ENCODE peak calls at places on chromosome 19, in seven cellular contexts. Q is tibial nerve, Z is spleen, V is H54, X is IMR-90, O is adrenal gland, B is body of pancreas. J is an unnamed sample.

GRCh38 chr19:47093254-47093653 is 20.3 kb downstream of the ZC3H4 start:
- DNase-seq in B (no peak), V (no peak), Q (no peak), Z (no peak), O (no peak), X (no peak), J (no peak)

GRCh38 chr19:51108066-51108804 is at the start of gene CTU1:
- DNase-seq in X (peak), Q (peak), Z (peak), V (peak), O (peak), B (peak), J (peak)

GRCh38 chr19:47231215-47232054 is 436 bp upstream of the BBC3 start:
- DNase-seq in X (peak), Q (peak), V (no peak), B (peak), O (peak), Z (peak), J (peak)

GRCh38 chr19:55598034-55598433 is 1.3 kb downstream of the FIZ1 start:
- DNase-seq in V (no peak), Z (peak), O (no peak), Q (no peak), X (no peak), B (no peak), J (no peak)

GRCh38 chr19:19911150-19911549 is 10.4 kb downstream of the ZNF93 start:
- DNase-seq in V (no peak), Z (no peak), Q (no peak), X (peak), B (no peak), O (no peak), J (no peak)

GRCh38 chr19:45403781-45404556 is 900 bp downstream of the PPP1R13L start:
- DNase-seq in B (peak), Z (peak), Q (no peak), X (no peak), V (peak), O (peak), J (peak)

GRCh38 chr19:45250216-45250831 is 747 bp upstream of the MARK4 start:
- DNase-seq in Z (peak), B (no peak), X (no peak), Q (no peak), V (no peak), O (no peak), J (no peak)

GRCh38 chr19:51699170-51699569 is 6.0 kb downstream of the SPACA6 start:
- DNase-seq in V (no peak), Q (no peak), Z (no peak), X (no peak), O (no peak), B (no peak), J (no peak)

GRCh38 chr19:13098291-13099072 is 4.2 kb downstream of the LYL1 start:
- DNase-seq in V (no peak), B (no peak), Z (peak), X (no peak), Q (no peak), O (no peak), J (peak)

DNA sequence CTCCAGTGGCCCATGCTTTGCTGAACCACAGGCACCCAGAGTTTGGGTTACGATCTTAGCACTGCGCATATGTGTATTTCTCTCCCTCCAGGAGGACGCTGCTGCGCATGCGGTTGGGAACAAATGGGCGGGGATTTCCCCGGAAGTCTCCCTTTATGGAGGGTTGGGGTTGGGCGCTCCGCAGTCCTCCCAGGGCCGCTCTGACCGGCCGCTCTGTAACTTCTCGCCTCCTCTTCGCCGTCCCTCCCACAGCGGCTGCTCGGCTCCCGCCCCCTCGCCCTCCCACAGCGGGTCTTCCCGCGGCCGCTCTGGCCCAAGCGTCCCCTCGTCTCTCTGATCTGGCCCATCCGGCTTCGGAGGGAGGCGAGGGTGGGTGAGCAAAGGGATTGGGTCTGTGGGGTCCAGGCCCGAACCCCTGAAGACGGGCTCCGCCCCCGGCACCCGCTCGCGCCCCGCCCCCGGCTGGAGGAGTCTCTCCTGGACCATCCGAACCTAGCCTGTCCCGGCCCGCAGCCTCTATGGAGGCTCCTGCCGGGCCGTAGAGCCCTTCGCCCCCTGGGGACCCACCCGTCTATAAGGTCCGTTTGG is at the start of gene MEGF8:
- DNase-seq in Q (peak), V (peak), X (peak), B (peak), O (peak), Z (peak), J (peak)
- TF ChIP-seq POLR2A in Q (no peak), V (peak), X (peak), B (peak), O (peak), Z (peak), J (peak)

DNA sequence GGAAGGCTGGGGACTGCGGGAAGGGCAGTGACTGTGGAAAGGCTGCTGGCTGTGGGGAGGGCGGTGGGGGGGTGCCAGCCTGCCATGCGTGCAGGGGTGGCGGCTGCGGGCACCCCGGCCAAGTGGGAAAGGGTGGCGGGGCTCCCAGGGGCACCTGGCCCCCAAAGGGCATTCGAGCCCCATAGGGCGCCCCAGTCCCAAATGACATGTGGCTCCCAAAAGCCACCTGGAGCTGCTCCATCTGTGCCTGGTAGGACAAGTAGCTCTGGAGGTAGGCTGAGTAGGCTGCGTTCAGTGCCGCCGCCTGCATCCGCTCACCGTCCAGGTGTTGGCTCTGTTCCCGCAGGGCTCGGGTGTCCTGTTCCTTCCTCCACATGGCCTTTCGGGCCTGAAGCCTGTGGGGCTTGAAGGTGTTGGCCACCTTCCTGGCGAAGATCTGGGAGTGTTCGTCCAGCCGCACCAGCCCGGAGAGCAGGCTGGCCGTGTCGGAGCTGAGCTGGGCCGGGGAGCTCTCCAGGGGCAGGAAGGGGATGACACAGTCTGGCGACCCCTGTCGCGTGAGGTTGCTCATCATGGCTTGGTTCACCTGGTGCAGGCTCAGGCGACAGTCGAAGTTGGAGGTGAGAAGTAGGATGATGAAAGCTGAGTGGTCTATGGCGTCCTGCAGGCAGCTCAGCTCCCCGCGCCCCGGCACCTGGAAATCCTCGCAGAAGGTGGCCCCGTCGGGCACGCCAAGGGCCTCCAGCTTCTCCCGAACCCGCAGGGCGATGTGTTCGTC is 14.9 kb downstream of the TICAM1 start:
- DNase-seq in V (no peak), O (no peak), X (no peak), Q (no peak), B (no peak), Z (no peak), J (no peak)
- TF ChIP-seq POLR2A in V (no peak), O (no peak), X (no peak), Q (no peak), B (no peak), Z (no peak), J (no peak)

GRCh38 chr19:18590273-18591272 is 2.0 kb downstream of the REX1BD start:
- DNase-seq in B (no peak), Q (peak), Z (no peak), X (peak), V (no peak), O (peak), J (peak)

GRCh38 chr19:18587561-18587960 is 1.0 kb upstream of the REX1BD start:
- DNase-seq in V (no peak), O (no peak), B (no peak), Z (no peak), X (no peak), Q (no peak), J (no peak)

GRCh38 chr19:18587962-18588610 is 512 bp upstream of the REX1BD start:
- DNase-seq in Z (no peak), O (no peak), Q (no peak), B (no peak), X (no peak), V (no peak), J (no peak)

GRCh38 chr19:18589380-18590272 is 1.0 kb downstream of the REX1BD start:
- DNase-seq in Z (peak), O (peak), X (peak), Q (peak), V (no peak), B (peak), J (peak)

DNA sequence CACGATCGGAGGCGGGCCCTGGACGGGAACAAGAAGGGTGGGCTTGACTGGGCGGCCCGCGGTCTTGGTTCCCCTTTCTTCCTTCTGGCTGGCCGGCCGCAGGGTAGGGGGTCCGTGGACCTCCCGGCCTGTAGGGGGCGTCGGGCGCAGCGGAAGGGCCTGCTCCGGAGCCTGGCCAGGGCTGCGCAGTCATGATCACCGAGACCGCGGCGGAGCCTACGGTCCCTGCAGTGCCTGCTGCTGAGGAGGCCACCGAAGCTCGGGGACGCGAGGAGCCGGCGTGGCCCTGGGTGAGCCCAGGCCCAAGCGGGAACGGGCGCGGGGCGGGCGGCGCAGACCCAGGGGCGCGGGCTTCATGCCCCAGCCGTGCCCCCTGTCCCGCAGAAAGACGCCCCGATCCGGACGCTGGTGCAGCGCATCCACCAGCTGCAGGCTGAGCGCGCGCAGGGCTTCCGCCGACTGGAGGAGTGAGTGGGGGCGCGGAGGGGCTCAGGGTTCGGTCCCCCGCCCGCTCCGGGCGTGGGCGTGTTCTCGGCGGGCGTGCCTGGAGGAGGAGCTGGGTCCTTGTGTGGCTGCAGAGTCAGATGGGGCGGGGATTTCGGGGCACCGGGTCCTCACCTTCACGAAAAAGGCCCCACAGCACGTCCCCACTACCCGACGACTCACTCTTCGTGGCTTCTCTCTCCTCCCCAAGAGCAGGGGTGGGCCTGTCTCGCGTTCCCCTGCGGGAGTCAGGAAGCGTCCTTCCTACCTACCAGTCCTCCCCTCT is at the start of gene REX1BD:
- DNase-seq in X (peak), V (peak), Q (peak), Z (peak), O (peak), B (peak), J (peak)
- TF ChIP-seq POLR2A in X (peak), V (peak), Q (peak), Z (peak), O (peak), B (peak), J (peak)

GRCh38 chr19:4720037-4720700 is 3.5 kb downstream of the DPP9 start:
- DNase-seq in X (no peak), O (no peak), Q (no peak), Z (no peak), B (no peak), V (no peak), J (no peak)

GRCh38 chr19:4719499-4719866 is 4.2 kb downstream of the DPP9 start:
- DNase-seq in O (no peak), Q (no peak), X (no peak), B (no peak), Z (no peak), V (no peak), J (no peak)

GRCh38 chr19:4717966-4718701 is 5.5 kb downstream of the DPP9 start:
- DNase-seq in Q (no peak), Z (no peak), B (no peak), X (no peak), O (no peak), V (no peak), J (no peak)

GRCh38 chr19:4715529-4716221 is 8.0 kb downstream of the DPP9 start:
- DNase-seq in Z (no peak), B (no peak), O (no peak), V (no peak), X (no peak), Q (no peak), J (no peak)

GRCh38 chr19:4717191-4717965 is 6.3 kb downstream of the DPP9 start:
- DNase-seq in B (no peak), X (peak), Z (no peak), V (no peak), Q (peak), O (no peak), J (no peak)
- TF ChIP-seq POLR2A in B (no peak), X (no peak), Z (no peak), V (no peak), Q (no peak), O (no peak), J (no peak)

GRCh38 chr19:18521692-18522123 is at the start of gene ELL:
- DNase-seq in Q (no peak), Z (no peak), V (no peak), X (no peak), O (no peak), B (no peak), J (no peak)
- TF ChIP-seq POLR2A in Q (peak), Z (no peak), V (peak), X (peak), O (peak), B (peak), J (peak)

GRCh38 chr19:4115050-4115817 is 8.7 kb downstream of the MAP2K2 start:
- DNase-seq in V (no peak), Q (no peak), B (no peak), O (peak), X (no peak), Z (peak), J (no peak)
- TF ChIP-seq POLR2A in V (no peak), Q (no peak), B (no peak), O (peak), X (no peak), Z (no peak), J (no peak)

DNA sequence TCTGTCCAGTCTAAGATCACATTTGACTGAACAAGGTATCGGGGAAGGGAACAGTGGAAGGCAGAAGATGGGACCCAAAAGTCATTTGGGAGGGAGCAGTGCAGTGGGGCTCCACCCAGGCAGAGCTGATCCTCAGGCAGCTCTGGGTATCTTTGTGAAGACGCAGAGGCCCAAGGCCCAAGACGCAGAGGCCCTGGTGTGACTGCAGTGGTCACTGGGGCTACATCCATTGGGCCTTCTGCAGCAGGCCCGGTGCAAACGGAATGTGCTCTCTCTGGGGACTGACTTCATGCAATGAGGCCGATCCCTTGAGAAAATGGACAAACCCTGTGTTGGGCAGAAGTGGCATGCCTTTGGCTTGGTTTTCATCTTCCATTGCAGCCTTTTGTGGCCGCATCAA is 463.4 kb upstream of the ZNF507 start:
- DNase-seq in Z (no peak), B (no peak), X (no peak), O (no peak), V (no peak), Q (no peak), J (no peak)
- TF ChIP-seq POLR2A in Z (no peak), B (no peak), X (no peak), O (no peak), V (no peak), Q (no peak), J (no peak)

GRCh38 chr19:48713864-48714755 is 5.4 kb downstream of the MAMSTR start:
- DNase-seq in V (peak), O (peak), Q (peak), B (peak), Z (peak), X (peak), J (peak)
- TF ChIP-seq POLR2A in V (peak), O (peak), Q (peak), B (no peak), Z (no peak), X (no peak), J (no peak)

GRCh38 chr19:53196777-53197396 is 3.7 kb upstream of the ZNF665 start:
- DNase-seq in Z (peak), B (peak), X (peak), O (peak), Q (peak), V (peak), J (peak)
- TF ChIP-seq POLR2A in Z (no peak), B (peak), X (peak), O (peak), Q (peak), V (peak), J (no peak)

GRCh38 chr19:39125554-39126311 is at the start of gene PAK4:
- DNase-seq in V (peak), Q (peak), O (peak), X (peak), Z (peak), B (peak), J (peak)
- TF ChIP-seq POLR2A in V (peak), Q (peak), O (peak), X (peak), Z (peak), B (no peak), J (peak)

J was measured in erythroblast.